ENCODE peak calls at places on chromosomes 3 and 15, in eight cellular contexts. One of them, this sample, is unnamed.

GRCh38 chr3:196458063-196458462 is 25.8 kb upstream of the UBXN7 start:
- DNase-seq in uterus: no peak
- DNase-seq in tibial nerve: no peak
- DNase-seq in sigmoid colon: no peak
- DNase-seq in IMR-90: no peak
- DNase-seq in ovary: no peak
- DNase-seq in breast epithelium: no peak
- DNase-seq in heart left ventricle: no peak
- DNase-seq in this sample: no peak

GRCh38 chr15:77347197-77347596 is 72.7 kb downstream of the PEAK1 start:
- DNase-seq in uterus: no peak
- DNase-seq in tibial nerve: no peak
- DNase-seq in sigmoid colon: no peak
- DNase-seq in IMR-90: no peak
- DNase-seq in ovary: no peak
- DNase-seq in breast epithelium: no peak
- DNase-seq in heart left ventricle: no peak
- DNase-seq in this sample: no peak

GRCh38 chr3:110568246-110568645 is 503.4 kb upstream of the NECTIN3 start:
- DNase-seq in uterus: no peak
- DNase-seq in tibial nerve: no peak
- DNase-seq in sigmoid colon: no peak
- DNase-seq in IMR-90: peak; percentile 94
- DNase-seq in ovary: no peak
- DNase-seq in breast epithelium: no peak
- DNase-seq in heart left ventricle: no peak
- DNase-seq in this sample: no peak

GRCh38 chr15:51087513-51087912 is 7.2 kb downstream of the TNFAIP8L3 start:
- DNase-seq in uterus: no peak
- DNase-seq in tibial nerve: no peak
- DNase-seq in sigmoid colon: no peak
- DNase-seq in IMR-90: no peak
- DNase-seq in ovary: no peak
- DNase-seq in breast epithelium: no peak
- DNase-seq in heart left ventricle: no peak
- DNase-seq in this sample: no peak

GRCh38 chr15:22903961-22904534 is 65.6 kb downstream of the NIPA2 start:
- DNase-seq in uterus: no peak
- DNase-seq in tibial nerve: no peak
- DNase-seq in sigmoid colon: no peak
- DNase-seq in IMR-90: no peak
- DNase-seq in ovary: no peak
- DNase-seq in breast epithelium: no peak
- DNase-seq in heart left ventricle: no peak
- DNase-seq in this sample: no peak

GRCh38 chr3:124823648-124824047 is 63.5 kb downstream of the ITGB5 start:
- DNase-seq in uterus: no peak
- DNase-seq in tibial nerve: no peak
- DNase-seq in sigmoid colon: no peak
- DNase-seq in IMR-90: no peak
- DNase-seq in ovary: no peak
- DNase-seq in breast epithelium: no peak
- DNase-seq in heart left ventricle: no peak
- DNase-seq in this sample: no peak

GRCh38 chr3:46194868-46195553 is 13.1 kb downstream of the CCR1 start:
- DNase-seq in uterus: no peak
- DNase-seq in tibial nerve: no peak
- DNase-seq in sigmoid colon: no peak
- DNase-seq in IMR-90: no peak
- DNase-seq in ovary: no peak
- DNase-seq in breast epithelium: no peak
- DNase-seq in heart left ventricle: no peak
- DNase-seq in this sample: no peak

GRCh38 chr15:44068346-44068745 is 126.7 kb downstream of the FRMD5 start:
- DNase-seq in uterus: no peak
- DNase-seq in tibial nerve: no peak
- DNase-seq in sigmoid colon: no peak
- DNase-seq in IMR-90: no peak
- DNase-seq in ovary: no peak
- DNase-seq in breast epithelium: no peak
- DNase-seq in heart left ventricle: no peak
- DNase-seq in this sample: no peak

GRCh38 chr3:88263417-88264116 is 113.8 kb downstream of the C3orf38 start:
- DNase-seq in uterus: no peak
- DNase-seq in tibial nerve: no peak
- DNase-seq in sigmoid colon: no peak
- DNase-seq in IMR-90: no peak
- DNase-seq in ovary: no peak
- DNase-seq in breast epithelium: no peak
- DNase-seq in heart left ventricle: no peak
- DNase-seq in this sample: no peak

GRCh38 chr3:147797095-147797494 is 387.9 kb downstream of the ZIC1 start:
- DNase-seq in uterus: no peak
- DNase-seq in tibial nerve: no peak
- DNase-seq in sigmoid colon: no peak
- DNase-seq in IMR-90: no peak
- DNase-seq in ovary: no peak
- DNase-seq in breast epithelium: no peak
- DNase-seq in heart left ventricle: no peak
- DNase-seq in this sample: no peak

GRCh38 chr3:5022966-5023776 is 43.9 kb downstream of the BHLHE40 start:
- DNase-seq in uterus: peak; percentile 77
- DNase-seq in tibial nerve: no peak
- DNase-seq in sigmoid colon: peak; percentile 87
- DNase-seq in IMR-90: peak; percentile 100
- DNase-seq in ovary: peak; percentile 78
- DNase-seq in breast epithelium: peak; percentile 81
- DNase-seq in heart left ventricle: peak; percentile 54
- DNase-seq in this sample: no peak

GRCh38 chr15:39843561-39843960 is 60.9 kb upstream of the FSIP1 start:
- DNase-seq in uterus: no peak
- DNase-seq in tibial nerve: no peak
- DNase-seq in sigmoid colon: no peak
- DNase-seq in IMR-90: no peak
- DNase-seq in ovary: no peak
- DNase-seq in breast epithelium: no peak
- DNase-seq in heart left ventricle: no peak
- DNase-seq in this sample: no peak

GRCh38 chr3:15102833-15103232 is 3.9 kb upstream of the RBSN start:
- DNase-seq in uterus: no peak
- DNase-seq in tibial nerve: no peak
- DNase-seq in sigmoid colon: no peak
- DNase-seq in IMR-90: no peak
- DNase-seq in ovary: no peak
- DNase-seq in breast epithelium: peak; percentile 24
- DNase-seq in heart left ventricle: peak; percentile 48
- DNase-seq in this sample: no peak

GRCh38 chr15:62275818-62276217 is 110.7 kb upstream of the C2CD4B start:
- DNase-seq in uterus: no peak
- DNase-seq in tibial nerve: no peak
- DNase-seq in sigmoid colon: no peak
- DNase-seq in IMR-90: no peak
- DNase-seq in ovary: no peak
- DNase-seq in breast epithelium: no peak
- DNase-seq in heart left ventricle: no peak
- DNase-seq in this sample: no peak

GRCh38 chr3:71542548-71543370 is 40.8 kb downstream of the FOXP1 start:
- DNase-seq in uterus: peak; percentile 88
- DNase-seq in tibial nerve: peak; percentile 60
- DNase-seq in sigmoid colon: peak; percentile 96
- DNase-seq in IMR-90: peak; percentile 92
- DNase-seq in ovary: peak; percentile 66
- DNase-seq in breast epithelium: peak; percentile 42
- DNase-seq in heart left ventricle: peak; percentile 91
- DNase-seq in this sample: peak; percentile 83
- TF ChIP-seq POLR2A in uterus: no peak
- TF ChIP-seq POLR2A in tibial nerve: no peak
- TF ChIP-seq POLR2A in sigmoid colon: no peak
- TF ChIP-seq POLR2A in IMR-90: no peak
- TF ChIP-seq POLR2A in ovary: no peak
- TF ChIP-seq POLR2A in breast epithelium: no peak
- TF ChIP-seq POLR2A in heart left ventricle: no peak
- TF ChIP-seq POLR2A in this sample: no peak

GRCh38 chr3:93867425-93867824 is 106.3 kb downstream of the PROS1 start:
- DNase-seq in uterus: no peak
- DNase-seq in tibial nerve: no peak
- DNase-seq in sigmoid colon: no peak
- DNase-seq in IMR-90: no peak
- DNase-seq in ovary: no peak
- DNase-seq in breast epithelium: no peak
- DNase-seq in heart left ventricle: no peak
- DNase-seq in this sample: no peak
- TF ChIP-seq CTCF in uterus: no peak
- TF ChIP-seq CTCF in tibial nerve: no peak
- TF ChIP-seq CTCF in sigmoid colon: no peak
- TF ChIP-seq CTCF in IMR-90: no peak
- TF ChIP-seq CTCF in ovary: no peak
- TF ChIP-seq CTCF in breast epithelium: no peak
- TF ChIP-seq CTCF in heart left ventricle: no peak
- TF ChIP-seq CTCF in this sample: no peak

GRCh38 chr3:130517541-130517940 is 564 bp downstream of the COL6A6 start:
- DNase-seq in uterus: no peak
- DNase-seq in tibial nerve: no peak
- DNase-seq in sigmoid colon: no peak
- DNase-seq in IMR-90: no peak
- DNase-seq in ovary: no peak
- DNase-seq in breast epithelium: no peak
- DNase-seq in heart left ventricle: no peak
- DNase-seq in this sample: no peak
- H3K4me3 ChIP-seq in uterus: no peak overlapping the region
- H3K4me3 ChIP-seq in tibial nerve: no peak overlapping the region
- H3K4me3 ChIP-seq in sigmoid colon: no peak overlapping the region
- H3K4me3 ChIP-seq in IMR-90: no peak overlapping the region
- H3K4me3 ChIP-seq in ovary: peak overlapping the region; percentile 30
- H3K4me3 ChIP-seq in breast epithelium: peak overlapping the region; percentile 51
- H3K4me3 ChIP-seq in heart left ventricle: peak overlapping the region; percentile 39
- H3K4me3 ChIP-seq in this sample: no peak overlapping the region

GRCh38 chr15:65793813-65794104 is 1.7 kb upstream of the DENND4A start:
- DNase-seq in uterus: no peak
- DNase-seq in tibial nerve: no peak
- DNase-seq in sigmoid colon: no peak
- DNase-seq in IMR-90: no peak
- DNase-seq in ovary: no peak
- DNase-seq in breast epithelium: no peak
- DNase-seq in heart left ventricle: no peak
- DNase-seq in this sample: no peak

GRCh38 chr15:65791335-65792129 is 561 bp downstream of the DENND4A start:
- DNase-seq in uterus: peak; percentile 79
- DNase-seq in tibial nerve: peak; percentile 42
- DNase-seq in sigmoid colon: peak; percentile 89
- DNase-seq in IMR-90: no peak
- DNase-seq in ovary: peak; percentile 85
- DNase-seq in breast epithelium: peak; percentile 44
- DNase-seq in heart left ventricle: peak; percentile 71
- DNase-seq in this sample: peak; percentile 92

GRCh38 chr15:65790692-65791334 is 1.3 kb downstream of the DENND4A start:
- DNase-seq in uterus: no peak
- DNase-seq in tibial nerve: no peak
- DNase-seq in sigmoid colon: no peak
- DNase-seq in IMR-90: peak; percentile 47
- DNase-seq in ovary: no peak
- DNase-seq in breast epithelium: no peak
- DNase-seq in heart left ventricle: no peak
- DNase-seq in this sample: no peak

GRCh38 chr15:65792988-65793812 is 1.1 kb upstream of the DENND4A start:
- DNase-seq in uterus: no peak
- DNase-seq in tibial nerve: no peak
- DNase-seq in sigmoid colon: no peak
- DNase-seq in IMR-90: no peak
- DNase-seq in ovary: no peak
- DNase-seq in breast epithelium: no peak
- DNase-seq in heart left ventricle: no peak
- DNase-seq in this sample: no peak

GRCh38 chr15:65792130-65792987 is at the start of gene DENND4A:
- DNase-seq in uterus: peak; percentile 98
- DNase-seq in tibial nerve: peak; percentile 96
- DNase-seq in sigmoid colon: peak; percentile 99
- DNase-seq in IMR-90: peak; percentile 98
- DNase-seq in ovary: peak; percentile 99
- DNase-seq in breast epithelium: peak; percentile 98
- DNase-seq in heart left ventricle: peak; percentile 98
- DNase-seq in this sample: peak; percentile 100
- TF ChIP-seq POLR2A in uterus: peak; percentile 78
- TF ChIP-seq POLR2A in tibial nerve: peak; percentile 75
- TF ChIP-seq POLR2A in sigmoid colon: peak; percentile 54
- TF ChIP-seq POLR2A in IMR-90: peak; percentile 74
- TF ChIP-seq POLR2A in ovary: peak; percentile 84
- TF ChIP-seq POLR2A in breast epithelium: peak; percentile 71
- TF ChIP-seq POLR2A in heart left ventricle: peak; percentile 64
- TF ChIP-seq POLR2A in this sample: peak; percentile 74

DNA sequence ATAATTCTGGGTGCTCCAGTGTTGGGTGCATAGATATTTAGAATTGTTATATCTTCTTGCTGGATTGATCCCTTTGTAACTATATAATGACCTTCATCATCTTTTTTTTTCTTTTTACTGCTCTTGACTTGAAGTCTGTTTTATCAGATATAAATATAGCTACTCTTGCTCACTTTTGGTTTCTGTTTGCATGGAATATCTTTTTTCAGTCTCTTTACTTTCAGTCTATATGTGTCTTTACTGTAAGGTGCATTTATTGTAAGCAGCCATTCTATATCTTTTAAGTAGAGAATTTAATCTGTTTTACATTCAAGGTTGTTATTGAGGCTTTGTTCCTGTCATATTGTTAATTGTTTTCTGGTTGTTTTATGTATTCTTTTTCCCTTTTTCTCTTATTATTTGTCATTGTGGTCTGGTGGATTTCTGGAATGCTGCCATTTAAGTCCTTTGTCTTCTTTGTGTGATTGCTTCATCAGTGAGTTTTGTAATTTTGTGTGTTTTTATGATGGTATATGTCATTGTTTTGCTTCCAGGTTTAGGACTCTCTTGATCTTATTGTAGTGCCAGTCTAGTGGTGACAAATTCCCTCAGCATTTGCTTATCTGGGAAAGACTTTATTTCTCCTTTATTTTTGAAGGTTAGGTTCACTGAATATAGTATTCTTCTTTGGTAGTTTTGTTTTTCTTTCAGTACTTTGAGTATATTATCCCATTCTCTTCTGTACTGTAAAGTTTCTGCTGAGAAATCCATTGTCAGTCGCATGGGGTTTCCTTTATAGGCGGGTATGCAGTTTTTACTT is 8.3 kb upstream of the PRR23C start:
- DNase-seq in uterus: no peak
- DNase-seq in tibial nerve: no peak
- DNase-seq in sigmoid colon: no peak
- DNase-seq in IMR-90: no peak
- DNase-seq in ovary: no peak
- DNase-seq in breast epithelium: no peak
- DNase-seq in heart left ventricle: no peak
- DNase-seq in this sample: no peak
- TF ChIP-seq CTCF in uterus: no peak
- TF ChIP-seq CTCF in tibial nerve: no peak
- TF ChIP-seq CTCF in sigmoid colon: no peak
- TF ChIP-seq CTCF in IMR-90: no peak
- TF ChIP-seq CTCF in ovary: no peak
- TF ChIP-seq CTCF in breast epithelium: no peak
- TF ChIP-seq CTCF in heart left ventricle: no peak
- TF ChIP-seq CTCF in this sample: no peak

GRCh38 chr3:142027295-142027694 is 122.0 kb downstream of the TFDP2 start:
- DNase-seq in uterus: no peak
- DNase-seq in tibial nerve: no peak
- DNase-seq in sigmoid colon: no peak
- DNase-seq in IMR-90: no peak
- DNase-seq in ovary: no peak
- DNase-seq in breast epithelium: no peak
- DNase-seq in heart left ventricle: no peak
- DNase-seq in this sample: no peak
- H3K4me3 ChIP-seq in uterus: peak overlapping the region; percentile 19
- H3K4me3 ChIP-seq in tibial nerve: peak overlapping the region; percentile 16
- H3K4me3 ChIP-seq in sigmoid colon: no peak overlapping the region
- H3K4me3 ChIP-seq in IMR-90: no peak overlapping the region
- H3K4me3 ChIP-seq in ovary: no peak overlapping the region
- H3K4me3 ChIP-seq in breast epithelium: peak overlapping the region; percentile 51
- H3K4me3 ChIP-seq in heart left ventricle: peak overlapping the region; percentile 53
- H3K4me3 ChIP-seq in this sample: no peak overlapping the region

GRCh38 chr3:142597898-142598297 is 1.7 kb downstream of the PLS1 start:
- DNase-seq in uterus: no peak
- DNase-seq in tibial nerve: no peak
- DNase-seq in sigmoid colon: no peak
- DNase-seq in IMR-90: no peak
- DNase-seq in ovary: no peak
- DNase-seq in breast epithelium: no peak
- DNase-seq in heart left ventricle: no peak
- DNase-seq in this sample: no peak
- TF ChIP-seq POLR2A in uterus: no peak
- TF ChIP-seq POLR2A in tibial nerve: no peak
- TF ChIP-seq POLR2A in sigmoid colon: no peak
- TF ChIP-seq POLR2A in IMR-90: no peak
- TF ChIP-seq POLR2A in ovary: no peak
- TF ChIP-seq POLR2A in breast epithelium: no peak
- TF ChIP-seq POLR2A in heart left ventricle: no peak
- TF ChIP-seq POLR2A in this sample: no peak